ENCODE peak calls at places on chromosomes 12 and 14, in ten cellular contexts. X is tibial nerve; G is activated T-cell treated with anti-CD3 and anti-CD28 coated beads for 24 hours; M is BJ; Z is left kidney; T is heart left ventricle; Y is AG10803; O is activated naive CD8-positive, alpha-beta T cell treated with anti-CD3 and anti-CD28 coated beads, Interleukin-2, amount 50 U/mL, for 24 hours; I is pulmonary artery endothelial cell; A is CD8-positive, alpha-beta memory T cell. R is an unnamed sample.

GRCh38 chr14:64220466-64220865 is 73.7 kb downstream of the ESR2 start:
- DNase-seq in X (no peak), G (no peak), M (no peak), Z (peak; percentile 31), T (peak; percentile 84), Y (no peak), O (no peak), I (no peak), A (no peak), R (no peak)

GRCh38 chr12:57110189-57111045 is 745 bp downstream of the STAT6 start:
- DNase-seq in X (peak; percentile 71), G (peak; percentile 73), M (no peak), Z (peak; percentile 82), T (peak; percentile 74), Y (no peak), O (peak; percentile 84), I (no peak), A (peak; percentile 78), R (peak; percentile 59)

GRCh38 chr12:107287436-107288413 is 194.4 kb upstream of the CRY1 start:
- DNase-seq in X (no peak), G (no peak), M (no peak), Z (no peak), T (no peak), Y (no peak), O (peak; percentile 6), I (no peak), A (no peak), R (no peak)

GRCh38 chr14:101476931-101477553 is 84.3 kb upstream of the DIO3 start:
- DNase-seq in X (no peak), G (no peak), M (no peak), Z (peak; percentile 92), T (no peak), Y (no peak), O (no peak), I (no peak), A (peak; percentile 36), R (no peak)

GRCh38 chr14:22296722-22297121 is 292.3 kb downstream of the DAD1 start:
- DNase-seq in X (no peak), G (no peak), M (peak; percentile 47), Z (peak; percentile 53), T (no peak), Y (peak; percentile 54), O (no peak), I (no peak), A (no peak), R (no peak)

GRCh38 chr14:101440511-101440910 is 120.8 kb upstream of the DIO3 start:
- DNase-seq in X (no peak), G (no peak), M (no peak), Z (no peak), T (no peak), Y (no peak), O (no peak), I (no peak), A (no peak), R (no peak)

GRCh38 chr12:128098725-128099124 is 168.2 kb upstream of the TMEM132C start:
- DNase-seq in X (no peak), G (no peak), M (no peak), Z (no peak), T (no peak), Y (no peak), O (no peak), I (no peak), A (no peak), R (no peak)

GRCh38 chr14:28709571-28710305 is 56.8 kb upstream of the FOXG1 start:
- DNase-seq in X (no peak), G (no peak), M (no peak), Z (no peak), T (no peak), Y (no peak), O (no peak), I (no peak), A (no peak), R (no peak)

GRCh38 chr12:109654357-109654756 is 59.3 kb upstream of the FAM222A start:
- DNase-seq in X (no peak), G (no peak), M (no peak), Z (peak; percentile 32), T (no peak), Y (no peak), O (no peak), I (no peak), A (no peak), R (no peak)

GRCh38 chr12:3896851-3897351 is 23.7 kb upstream of the PARP11 start:
- DNase-seq in X (no peak), G (no peak), M (no peak), Z (no peak), T (peak; percentile 35), Y (peak; percentile 17), O (no peak), I (no peak), A (no peak), R (no peak)

GRCh38 chr12:2691001-2691339 is 103.8 kb upstream of the FKBP4 start:
- DNase-seq in X (no peak), G (peak; percentile 42), M (no peak), Z (peak; percentile 85), T (no peak), Y (no peak), O (peak; percentile 71), I (no peak), A (peak; percentile 79), R (peak; percentile 46)

GRCh38 chr12:25495336-25496097 is 57.6 kb downstream of the LMNTD1 start:
- DNase-seq in X (no peak), G (no peak), M (peak; percentile 61), Z (no peak), T (no peak), Y (peak; percentile 80), O (no peak), I (no peak), A (no peak), R (no peak)

GRCh38 chr14:103880334-103880985 is 33.1 kb upstream of the PPP1R13B start:
- DNase-seq in X (peak; percentile 82), G (no peak), M (peak; percentile 20), Z (peak; percentile 73), T (peak; percentile 85), Y (peak; percentile 83), O (peak; percentile 34), I (no peak), A (peak; percentile 65), R (peak; percentile 21)

GRCh38 chr12:46371718-46372130 is 849 bp downstream of the SLC38A2 start:
- DNase-seq in X (peak; percentile 48), G (peak; percentile 42), M (no peak), Z (peak; percentile 81), T (peak; percentile 83), Y (peak; percentile 69), O (peak; percentile 65), I (no peak), A (peak; percentile 79), R (no peak)

GRCh38 chr12:98594050-98594853 is 766 bp downstream of the SLC25A3 start:
- DNase-seq in X (no peak), G (no peak), M (no peak), Z (peak; percentile 53), T (peak; percentile 74), Y (peak; percentile 38), O (no peak), I (no peak), A (no peak), R (no peak)

GRCh38 chr12:108738165-108738564 is 6.8 kb upstream of the CORO1C start:
- DNase-seq in X (no peak), G (no peak), M (no peak), Z (no peak), T (no peak), Y (no peak), O (no peak), I (no peak), A (no peak), R (no peak)

GRCh38 chr14:76267322-76268012 is 108.5 kb upstream of the ESRRB start:
- DNase-seq in X (peak; percentile 47), G (no peak), M (no peak), Z (peak; percentile 82), T (peak; percentile 74), Y (peak; percentile 27), O (no peak), I (no peak), A (no peak), R (no peak)

GRCh38 chr12:75660107-75660530 is 148.7 kb upstream of the KRR1 start:
- DNase-seq in X (no peak), G (no peak), M (peak; percentile 43), Z (no peak), T (no peak), Y (peak; percentile 56), O (no peak), I (no peak), A (no peak), R (no peak)

GRCh38 chr12:55515696-55516095 is 23.5 kb downstream of the OR6C68 start:
- DNase-seq in X (no peak), G (no peak), M (no peak), Z (no peak), T (no peak), Y (no peak), O (no peak), I (no peak), A (no peak), R (no peak)

GRCh38 chr14:67391266-67391665 is 20.7 kb downstream of the PLEK2 start:
- DNase-seq in X (no peak), G (no peak), M (no peak), Z (no peak), T (no peak), Y (no peak), O (no peak), I (no peak), A (no peak), R (no peak)

GRCh38 chr12:41932470-41932991 is 212.1 kb downstream of the GXYLT1 start:
- DNase-seq in X (peak; percentile 26), G (no peak), M (no peak), Z (peak; percentile 88), T (peak; percentile 83), Y (no peak), O (peak; percentile 20), I (peak; percentile 15), A (no peak), R (no peak)

GRCh38 chr12:71315328-71315960 is 124.2 kb upstream of the LGR5 start:
- DNase-seq in X (no peak), G (no peak), M (no peak), Z (no peak), T (no peak), Y (no peak), O (no peak), I (no peak), A (no peak), R (no peak)

R was measured in effector memory CD8-positive, alpha-beta T cell.